ENCODE peak calls at places on chromosomes 4 and X, in six cellular contexts. X is stimulated activated CD4-positive, alpha-beta T cell treated with anti-CD3 and anti-CD28 coated beads, Interleukin-1b, Interleukin-23, amount 100 ng/mL, for 24 hours; A is CD8-positive, alpha-beta T cell; J is PC-3; B is cardiac fibroblast; I is AG20443. T is an unnamed sample.

GRCh38 chr4:148043990-148044645 is 312.2 kb downstream of the ARHGAP10 start:
- DNase-seq in X (no peak), A (no peak), J (no peak), B (no peak), I (no peak), T (no peak)

GRCh38 chr4:119099227-119099910 is 36.3 kb upstream of the MYOZ2 start:
- DNase-seq in X (no peak), A (no peak), J (peak; percentile 32), B (peak; percentile 49), I (peak; percentile 24), T (no peak)

GRCh38 chr4:112111306-112111705 is 33.9 kb upstream of the FAM241A start:
- DNase-seq in X (no peak), A (no peak), J (no peak), B (no peak), I (no peak), T (no peak)

GRCh38 chr4:5760936-5761480 is 50.0 kb downstream of the EVC start:
- DNase-seq in X (no peak), A (no peak), J (no peak), B (no peak), I (no peak), T (no peak)

GRCh38 chr4:167232805-167233522 is 1.3 kb downstream of the SPOCK3 start:
- DNase-seq in X (no peak), A (no peak), J (no peak), B (no peak), I (no peak), T (no peak)

GRCh38 chr4:3287972-3288570 is 4.8 kb upstream of the RGS12 start:
- DNase-seq in X (no peak), A (no peak), J (no peak), B (no peak), I (no peak), T (no peak)

GRCh38 chrX:49165901-49166881 is 3.6 kb downstream of the MAGIX start:
- DNase-seq in X (peak; percentile 45), A (peak; percentile 74), J (no peak), B (peak; percentile 74), I (peak; percentile 16), T (peak; percentile 66)

GRCh38 chr4:1299301-1299860 is 9.7 kb downstream of the MAEA start:
- DNase-seq in X (no peak), A (no peak), J (no peak), B (no peak), I (no peak), T (no peak)

GRCh38 chr4:2289311-2289954 is 27.5 kb upstream of the MXD4 start:
- DNase-seq in X (no peak), A (no peak), J (no peak), B (no peak), I (no peak), T (no peak)

GRCh38 chr4:144174401-144175067 is 34.0 kb upstream of the GYPA start:
- DNase-seq in X (no peak), A (no peak), J (peak; percentile 81), B (peak; percentile 76), I (peak; percentile 60), T (peak; percentile 77)

GRCh38 chr4:1403591-1404572 is 2.4 kb downstream of the NKX1-1 start:
- DNase-seq in X (no peak), A (peak; percentile 42), J (no peak), B (no peak), I (peak; percentile 40), T (no peak)

GRCh38 chr4:74549936-74550335 is 105.0 kb downstream of the AREG start:
- DNase-seq in X (no peak), A (no peak), J (peak; percentile 30), B (no peak), I (no peak), T (no peak)

GRCh38 chr4:167509551-167509950 is 275.3 kb upstream of the SPOCK3 start:
- DNase-seq in X (no peak), A (no peak), J (peak; percentile 62), B (no peak), I (no peak), T (no peak)

GRCh38 chr4:126071346-126072333 is 756.9 kb downstream of the FAT4 start:
- DNase-seq in X (no peak), A (no peak), J (peak; percentile 1), B (peak; percentile 73), I (peak; percentile 57), T (peak; percentile 94)

GRCh38 chr4:7971159-7971631 is 31.5 kb upstream of the AFAP1 start:
- DNase-seq in X (no peak), A (no peak), J (no peak), B (no peak), I (no peak), T (no peak)

GRCh38 chrX:67544871-67545771 is 1.3 kb downstream of the AR start:
- DNase-seq in X (no peak), A (no peak), J (no peak), B (peak; percentile 25), I (peak; percentile 15), T (peak; percentile 57)

GRCh38 chrX:40130207-40130606 is 32.4 kb upstream of the BCOR start:
- DNase-seq in X (no peak), A (no peak), J (peak; percentile 53), B (peak; percentile 68), I (peak; percentile 60), T (no peak)

T was measured in endothelial cell of umbilical vein.